ENCODE peak calls at places on chromosomes 13 and 19, in six cellular contexts. G is adrenal gland, O is neuronal stem cell, Z is HepG2, I is pancreas, Y is sigmoid colon. C is an unnamed sample.

GRCh38 chr19:7371001-7371400 is 22.3 kb downstream of the ARHGEF18 start:
- DNase-seq in Z (no peak), O (no peak), G (no peak), Y (no peak), I (no peak), C (no peak)

GRCh38 chr13:49320975-49321374 is 73.2 kb downstream of the CDADC1 start:
- DNase-seq in G (no peak), Y (no peak), I (no peak), O (no peak), Z (no peak), C (no peak)

GRCh38 chr19:19568802-19569756 is 31.0 kb downstream of the CILP2 start:
- DNase-seq in I (no peak), Z (no peak), O (no peak), G (peak), Y (no peak), C (no peak)

GRCh38 chr13:110155072-110155471 is 151.9 kb downstream of the COL4A1 start:
- DNase-seq in I (no peak), O (no peak), G (no peak), Y (no peak), Z (no peak), C (no peak)

GRCh38 chr19:35106291-35106583 is 9.4 kb upstream of the FXYD3 start:
- DNase-seq in G (no peak), I (no peak), O (no peak), Y (no peak), Z (no peak), C (no peak)

GRCh38 chr13:113014752-113015745 is 46.0 kb downstream of the MCF2L start:
- DNase-seq in G (no peak), O (no peak), Y (no peak), I (no peak), Z (no peak), C (no peak)

GRCh38 chr13:29535663-29536655 is 59.5 kb downstream of the SLC7A1 start:
- DNase-seq in Z (no peak), O (no peak), I (no peak), Y (no peak), G (no peak), C (peak)

GRCh38 chr13:106230450-106230849 is 305.0 kb downstream of the EFNB2 start:
- DNase-seq in Y (no peak), I (no peak), G (no peak), Z (no peak), O (no peak), C (no peak)

GRCh38 chr19:13425151-13425550 is 81.1 kb downstream of the CACNA1A start:
- DNase-seq in I (no peak), G (no peak), Z (no peak), O (no peak), Y (no peak), C (peak)

GRCh38 chr19:43555185-43555770 is 20.0 kb downstream of the XRCC1 start:
- DNase-seq in G (peak), Y (peak), I (peak), Z (peak), O (peak), C (peak)

GRCh38 chr19:16328824-16329482 is 4.3 kb downstream of the KLF2 start:
- DNase-seq in Y (no peak), O (no peak), Z (no peak), I (no peak), G (no peak), C (no peak)

GRCh38 chr13:24161010-24161775 is 673 bp downstream of the SPATA13 start:
- DNase-seq in Y (peak), O (no peak), G (peak), Z (peak), I (peak), C (peak)

GRCh38 chr13:99691552-99691951 is 190.3 kb downstream of the TM9SF2 start:
- DNase-seq in Y (no peak), O (no peak), Z (no peak), I (no peak), G (no peak), C (no peak)

GRCh38 chr19:14114854-14115253 is 2.7 kb downstream of the PRKACA start:
- DNase-seq in Z (no peak), Y (peak), G (peak), O (no peak), I (peak), C (peak)

GRCh38 chr19:1809663-1810062 is 2.4 kb downstream of the ATP8B3 start:
- DNase-seq in Y (no peak), I (no peak), Z (no peak), G (no peak), O (no peak), C (no peak)

GRCh38 chr13:28128926-28129325 is 9.4 kb upstream of the PAN3 start:
- DNase-seq in I (no peak), O (no peak), Z (no peak), G (no peak), Y (no peak), C (no peak)

GRCh38 chr13:28401303-28402056 is 93.4 kb downstream of the FLT1 start:
- DNase-seq in I (no peak), O (no peak), Y (no peak), Z (no peak), G (no peak), C (no peak)

GRCh38 chr19:34148672-34149185 is 23.6 kb upstream of the LSM14A start:
- DNase-seq in Y (no peak), Z (no peak), I (no peak), O (no peak), G (no peak), C (no peak)

GRCh38 chr13:26873174-26873698 is 112.7 kb upstream of the GPR12 start:
- DNase-seq in I (no peak), O (no peak), Z (no peak), Y (no peak), G (no peak), C (no peak)

GRCh38 chr19:54882758-54883157 is 8.7 kb downstream of the FCAR start:
- DNase-seq in G (no peak), Y (no peak), Z (peak), O (no peak), I (no peak), C (no peak)

GRCh38 chr19:39970424-39970673 is 616 bp upstream of the PSMC4 start:
- DNase-seq in Z (no peak), Y (no peak), G (no peak), O (no peak), I (no peak), C (no peak)

GRCh38 chr19:926595-927043 is 784 bp downstream of the ARID3A start:
- DNase-seq in G (peak), Z (no peak), Y (no peak), O (no peak), I (no peak), C (peak)

GRCh38 chr13:113491418-113491883 is 940 bp upstream of the DCUN1D2 start:
- DNase-seq in I (peak), Z (no peak), G (peak), Y (no peak), O (peak), C (peak)

GRCh38 chr19:6530385-6531162 is at the start of gene TNFSF9:
- DNase-seq in G (peak), Y (peak), O (peak), Z (peak), I (peak), C (peak)

GRCh38 chr13:19766637-19767036 is 16.1 kb downstream of the PSPC1 start:
- DNase-seq in O (peak), Z (no peak), Y (peak), I (no peak), G (no peak), C (peak)

GRCh38 chr13:98384739-98385138 is 192.2 kb downstream of the STK24 start:
- DNase-seq in I (no peak), Z (no peak), G (peak), Y (no peak), O (no peak), C (no peak)

GRCh38 chr13:40539954-40540706 is 126.3 kb downstream of the FOXO1 start:
- DNase-seq in Y (no peak), Z (peak), I (no peak), G (peak), O (peak), C (no peak)

GRCh38 chr13:103101500-103101899 is 35.3 kb upstream of the SLC10A2 start:
- DNase-seq in G (no peak), Z (no peak), I (no peak), Y (no peak), O (no peak), C (no peak)

GRCh38 chr13:46145950-46146349 is 36.0 kb downstream of the LCP1 start:
- DNase-seq in Y (no peak), Z (no peak), I (no peak), O (no peak), G (no peak), C (no peak)

GRCh38 chr13:28012383-28012782 is 23.9 kb upstream of the URAD start:
- DNase-seq in Y (no peak), I (no peak), G (no peak), O (no peak), Z (no peak), C (no peak)

GRCh38 chr13:33560722-33561121 is 257.2 kb upstream of the RFC3 start:
- DNase-seq in O (no peak), Y (no peak), Z (no peak), I (no peak), G (no peak), C (no peak)

GRCh38 chr13:89150362-89150761 is 1479.2 kb downstream of the SLITRK5 start:
- DNase-seq in Y (no peak), Z (no peak), G (peak), O (no peak), I (no peak), C (no peak)

GRCh38 chr19:23916991-23917390 is 2.3 kb downstream of the ZNF726 start:
- DNase-seq in O (no peak), G (no peak), Y (no peak), I (no peak), Z (no peak), C (no peak)

GRCh38 chr19:32928806-32929205 is 43.0 kb downstream of the CEP89 start:
- DNase-seq in G (no peak), Z (peak), O (no peak), I (no peak), Y (no peak), C (no peak)
- H3K4me3 ChIP-seq in G (no peak), Z (no peak), O (no peak), I (no peak), Y (no peak), C (no peak)

DNA sequence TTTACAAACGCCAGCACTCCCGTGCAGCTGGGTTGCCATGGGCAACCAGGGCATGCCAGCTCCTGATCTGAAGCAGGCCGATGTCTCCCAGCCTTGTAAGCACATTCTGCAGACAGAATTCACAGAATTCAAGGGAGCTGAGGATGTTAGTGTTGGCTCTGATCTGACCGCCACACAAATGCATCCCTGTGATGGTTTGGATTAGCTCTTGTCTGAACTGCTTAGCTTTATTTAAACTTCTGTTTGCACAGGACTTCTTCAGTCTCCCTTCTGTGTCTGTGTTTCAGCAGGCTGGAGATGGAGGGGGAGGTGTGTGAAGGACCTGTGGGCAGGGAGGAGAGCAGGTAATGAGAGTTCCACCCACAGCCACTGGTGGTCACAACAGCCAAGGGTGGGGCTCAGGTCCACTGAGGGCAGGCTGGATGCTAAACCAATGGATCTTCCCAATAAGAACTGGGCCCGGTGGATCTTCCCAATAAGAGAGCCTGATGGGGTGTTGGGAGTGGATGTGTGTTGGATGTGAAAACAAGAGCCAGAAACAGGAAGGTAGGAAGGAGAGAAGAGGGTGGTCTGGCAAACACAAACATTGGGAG is 66.2 kb downstream of the TEX26 start:
- DNase-seq in O (no peak), G (no peak), I (no peak), Z (no peak), Y (no peak), C (no peak)
- H3K27ac ChIP-seq in O (no peak), G (no peak), I (no peak), Z (no peak), Y (no peak), C (no peak)

GRCh38 chr19:45442927-45443461 is 19.3 kb upstream of the ERCC1 start:
- DNase-seq in I (no peak), Z (no peak), G (peak), Y (peak), O (no peak), C (peak)
- H3K4me3 ChIP-seq in I (no peak), Z (peak), G (no peak), Y (peak), O (peak), C (no peak)

GRCh38 chr19:48689438-48689837 is 6.3 kb upstream of the FUT2 start:
- DNase-seq in G (no peak), I (peak), O (no peak), Z (no peak), Y (no peak), C (no peak)
- H3K27ac ChIP-seq in G (no peak), I (no peak), O (no peak), Z (no peak), Y (no peak), C (no peak)

GRCh38 chr19:10328558-10329429 is 4.5 kb downstream of the RAVER1 start:
- DNase-seq in Y (no peak), I (no peak), G (no peak), Z (no peak), O (no peak), C (no peak)
- H3K4me3 ChIP-seq in Y (no peak), I (no peak), G (no peak), Z (no peak), O (no peak), C (no peak)

C was measured in small intestine.